ENCODE peak calls at places on chromosomes 16 and 17, in six cellular contexts. One of them, this sample, is unnamed.

GRCh38 chr16:46928811-46929210 is 44.6 kb downstream of the GPT2 start:
- DNase-seq in SK-N-SH: no peak
- DNase-seq in GM12878: no peak
- DNase-seq in HCT116: no peak
- DNase-seq in Panc1: no peak
- DNase-seq in HepG2: no peak
- DNase-seq in this sample: no peak

GRCh38 chr16:27529962-27530361 is 19.8 kb downstream of the GTF3C1 start:
- DNase-seq in SK-N-SH: no peak
- DNase-seq in GM12878: no peak
- DNase-seq in HCT116: no peak
- DNase-seq in Panc1: no peak
- DNase-seq in HepG2: no peak
- DNase-seq in this sample: no peak

GRCh38 chr17:78351449-78352006 is 8.3 kb downstream of the SOCS3 start:
- DNase-seq in SK-N-SH: no peak
- DNase-seq in GM12878: no peak
- DNase-seq in HCT116: no peak
- DNase-seq in Panc1: no peak
- DNase-seq in HepG2: peak; percentile 63
- DNase-seq in this sample: no peak

GRCh38 chr17:21125862-21126261 is 902 bp upstream of the DHRS7B start:
- DNase-seq in SK-N-SH: no peak
- DNase-seq in GM12878: no peak
- DNase-seq in HCT116: no peak
- DNase-seq in Panc1: no peak
- DNase-seq in HepG2: no peak
- DNase-seq in this sample: no peak

GRCh38 chr17:9236286-9237052 is 215.2 kb downstream of the NTN1 start:
- DNase-seq in SK-N-SH: no peak
- DNase-seq in GM12878: no peak
- DNase-seq in HCT116: no peak
- DNase-seq in Panc1: no peak
- DNase-seq in HepG2: no peak
- DNase-seq in this sample: no peak

GRCh38 chr16:51180719-51181494 is 29.8 kb upstream of the SALL1 start:
- DNase-seq in SK-N-SH: no peak
- DNase-seq in GM12878: no peak
- DNase-seq in HCT116: no peak
- DNase-seq in Panc1: no peak
- DNase-seq in HepG2: no peak
- DNase-seq in this sample: no peak

GRCh38 chr16:367333-367903 is 2.9 kb downstream of the MRPL28 start:
- DNase-seq in SK-N-SH: no peak
- DNase-seq in GM12878: no peak
- DNase-seq in HCT116: no peak
- DNase-seq in Panc1: no peak
- DNase-seq in HepG2: no peak
- DNase-seq in this sample: no peak

GRCh38 chr17:49964539-49965521 is 4.2 kb upstream of the DLX4 start:
- DNase-seq in SK-N-SH: no peak
- DNase-seq in GM12878: no peak
- DNase-seq in HCT116: no peak
- DNase-seq in Panc1: no peak
- DNase-seq in HepG2: no peak
- DNase-seq in this sample: no peak

GRCh38 chr16:21982108-21982507 is 18.8 kb downstream of the PDZD9 start:
- DNase-seq in SK-N-SH: no peak
- DNase-seq in GM12878: no peak
- DNase-seq in HCT116: no peak
- DNase-seq in Panc1: no peak
- DNase-seq in HepG2: no peak
- DNase-seq in this sample: no peak

GRCh38 chr17:1880851-1881630 is 51.2 kb downstream of the RPA1 start:
- DNase-seq in SK-N-SH: no peak
- DNase-seq in GM12878: no peak
- DNase-seq in HCT116: no peak
- DNase-seq in Panc1: no peak
- DNase-seq in HepG2: no peak
- DNase-seq in this sample: no peak

GRCh38 chr16:2829501-2830354 is at the start of gene ZG16B:
- DNase-seq in SK-N-SH: peak; percentile 64
- DNase-seq in GM12878: no peak
- DNase-seq in HCT116: no peak
- DNase-seq in Panc1: no peak
- DNase-seq in HepG2: peak; percentile 51
- DNase-seq in this sample: no peak

GRCh38 chr16:51497541-51498211 is 346.6 kb upstream of the SALL1 start:
- DNase-seq in SK-N-SH: no peak
- DNase-seq in GM12878: no peak
- DNase-seq in HCT116: no peak
- DNase-seq in Panc1: no peak
- DNase-seq in HepG2: no peak
- DNase-seq in this sample: no peak

GRCh38 chr17:50290074-50290702 is 15.9 kb downstream of the TMEM92 start:
- DNase-seq in SK-N-SH: no peak
- DNase-seq in GM12878: no peak
- DNase-seq in HCT116: peak; percentile 29
- DNase-seq in Panc1: peak; percentile 57
- DNase-seq in HepG2: no peak
- DNase-seq in this sample: no peak

GRCh38 chr17:21285164-21286065 is 904 bp downstream of the MAP2K3 start:
- DNase-seq in SK-N-SH: peak; percentile 33
- DNase-seq in GM12878: no peak
- DNase-seq in HCT116: no peak
- DNase-seq in Panc1: no peak
- DNase-seq in HepG2: no peak
- DNase-seq in this sample: no peak

GRCh38 chr16:278863-279366 is 1.5 kb upstream of the ARHGDIG start:
- DNase-seq in SK-N-SH: no peak
- DNase-seq in GM12878: peak; percentile 8
- DNase-seq in HCT116: no peak
- DNase-seq in Panc1: peak; percentile 7
- DNase-seq in HepG2: peak; percentile 12
- DNase-seq in this sample: peak; percentile 81

GRCh38 chr17:740240-741055 is 8.1 kb downstream of the TLCD3A start:
- DNase-seq in SK-N-SH: no peak
- DNase-seq in GM12878: peak; percentile 66
- DNase-seq in HCT116: no peak
- DNase-seq in Panc1: no peak
- DNase-seq in HepG2: no peak
- DNase-seq in this sample: no peak

GRCh38 chr16:88026964-88027938 is 76.0 kb downstream of the BANP start:
- DNase-seq in SK-N-SH: no peak
- DNase-seq in GM12878: no peak
- DNase-seq in HCT116: no peak
- DNase-seq in Panc1: no peak
- DNase-seq in HepG2: no peak
- DNase-seq in this sample: no peak

GRCh38 chr17:39513256-39513655 is 52.0 kb downstream of the CDK12 start:
- DNase-seq in SK-N-SH: no peak
- DNase-seq in GM12878: no peak
- DNase-seq in HCT116: no peak
- DNase-seq in Panc1: no peak
- DNase-seq in HepG2: no peak
- DNase-seq in this sample: no peak

GRCh38 chr17:39513915-39514314 is 52.6 kb downstream of the CDK12 start:
- DNase-seq in SK-N-SH: no peak
- DNase-seq in GM12878: no peak
- DNase-seq in HCT116: no peak
- DNase-seq in Panc1: no peak
- DNase-seq in HepG2: no peak
- DNase-seq in this sample: no peak

DNA sequence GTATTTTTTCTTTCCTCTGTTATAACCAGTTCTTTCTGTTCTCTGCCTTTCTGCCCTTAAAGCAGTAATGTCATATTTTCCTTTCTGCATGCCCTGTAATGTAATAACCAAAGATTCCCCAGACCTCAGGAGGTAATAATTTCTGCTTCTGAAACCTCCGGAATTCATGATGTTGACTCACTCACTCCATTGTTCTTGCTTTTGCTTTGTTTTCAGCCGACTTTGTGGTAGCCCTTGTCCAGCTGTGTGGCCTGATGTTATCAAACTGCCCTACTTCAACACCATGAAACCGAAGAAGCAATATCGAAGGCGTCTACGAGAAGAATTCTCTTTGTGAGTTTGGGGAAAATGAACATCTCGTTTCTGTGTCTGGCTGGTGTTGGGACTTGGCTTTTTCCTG is 55.9 kb downstream of the CDK12 start:
- DNase-seq in SK-N-SH: no peak
- DNase-seq in GM12878: no peak
- DNase-seq in HCT116: no peak
- DNase-seq in Panc1: no peak
- DNase-seq in HepG2: no peak
- DNase-seq in this sample: no peak
- TF ChIP-seq REST in SK-N-SH: no peak
- TF ChIP-seq REST in GM12878: no peak
- TF ChIP-seq REST in HCT116: no peak
- TF ChIP-seq REST in Panc1: no peak
- TF ChIP-seq REST in HepG2: no peak
- TF ChIP-seq REST in this sample: no peak

GRCh38 chr16:12801511-12802042 is 2.1 kb downstream of the CPPED1 start:
- DNase-seq in SK-N-SH: no peak
- DNase-seq in GM12878: peak; percentile 73
- DNase-seq in HCT116: no peak
- DNase-seq in Panc1: no peak
- DNase-seq in HepG2: peak; percentile 68
- DNase-seq in this sample: peak; percentile 42
- TF ChIP-seq SIN3A in SK-N-SH: no peak
- TF ChIP-seq SIN3A in GM12878: no peak
- TF ChIP-seq SIN3A in HCT116: no peak
- TF ChIP-seq SIN3A in Panc1: no peak
- TF ChIP-seq SIN3A in HepG2: no peak
- TF ChIP-seq SIN3A in this sample: no peak

GRCh38 chr16:73951541-73951940 is 345.1 kb upstream of the PSMD7 start:
- DNase-seq in SK-N-SH: no peak
- DNase-seq in GM12878: no peak
- DNase-seq in HCT116: no peak
- DNase-seq in Panc1: no peak
- DNase-seq in HepG2: no peak
- DNase-seq in this sample: no peak
- TF ChIP-seq REST in SK-N-SH: no peak
- TF ChIP-seq REST in GM12878: no peak
- TF ChIP-seq REST in HCT116: no peak
- TF ChIP-seq REST in Panc1: no peak
- TF ChIP-seq REST in HepG2: no peak
- TF ChIP-seq REST in this sample: no peak

DNA sequence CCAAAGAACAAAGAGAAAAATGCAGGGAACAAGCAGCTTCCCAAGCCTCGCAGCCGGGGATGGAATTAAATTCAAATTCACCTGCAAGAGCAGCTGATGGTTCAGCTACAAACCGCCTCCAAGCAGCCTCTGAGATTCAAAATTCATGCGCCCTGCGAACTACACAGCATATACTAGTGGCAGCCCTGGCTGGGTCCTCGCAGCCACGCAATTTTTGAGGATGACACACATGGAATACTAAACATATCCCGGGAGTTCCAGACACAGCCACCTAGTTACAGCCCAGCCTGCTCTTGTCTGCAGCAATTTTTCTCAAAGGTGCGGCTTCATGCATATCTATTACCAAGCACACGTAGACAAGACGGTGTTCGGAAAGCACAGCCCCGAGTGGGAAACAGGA is 35.9 kb upstream of the KIFC3 start:
- DNase-seq in SK-N-SH: no peak
- DNase-seq in GM12878: no peak
- DNase-seq in HCT116: no peak
- DNase-seq in Panc1: no peak
- DNase-seq in HepG2: no peak
- DNase-seq in this sample: no peak
- TF ChIP-seq SIN3A in SK-N-SH: no peak
- TF ChIP-seq SIN3A in GM12878: no peak
- TF ChIP-seq SIN3A in HCT116: no peak
- TF ChIP-seq SIN3A in Panc1: no peak
- TF ChIP-seq SIN3A in HepG2: no peak
- TF ChIP-seq SIN3A in this sample: no peak

DNA sequence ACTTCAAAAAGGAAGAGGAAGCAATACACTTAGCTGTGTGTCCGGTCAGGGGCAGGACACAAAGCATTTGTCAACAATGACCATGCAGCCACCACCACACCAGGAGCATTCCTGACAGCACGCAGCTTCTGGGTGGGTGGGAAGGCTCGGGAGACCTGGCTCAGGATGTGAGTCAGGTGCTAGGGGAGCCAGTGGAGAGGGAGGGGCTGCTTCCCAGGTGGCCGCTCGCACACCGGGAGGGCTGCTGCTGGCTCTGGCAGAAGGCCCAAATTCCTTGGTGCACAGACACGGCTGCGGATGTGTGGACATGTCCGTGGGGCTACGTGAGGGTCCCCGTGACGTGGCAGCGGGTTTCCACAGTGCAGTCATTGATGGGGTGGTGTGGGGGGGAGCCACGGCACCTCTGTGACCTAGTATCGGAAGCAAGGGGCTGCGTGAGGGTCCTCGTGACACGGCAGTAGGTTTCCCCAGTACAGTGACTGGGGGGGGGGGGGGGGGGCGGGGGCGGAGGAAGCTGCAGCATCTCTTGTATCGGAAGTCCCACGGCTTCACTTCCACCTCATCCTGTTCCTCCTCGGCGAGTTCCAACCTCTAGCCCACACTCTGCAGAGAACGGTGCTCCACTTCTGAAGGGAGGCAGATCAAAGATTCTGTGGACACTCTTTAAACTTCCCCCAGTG is 112.8 kb downstream of the ZNF778 start:
- DNase-seq in SK-N-SH: no peak
- DNase-seq in GM12878: no peak
- DNase-seq in HCT116: peak; percentile 92
- DNase-seq in Panc1: no peak
- DNase-seq in HepG2: peak; percentile 84
- DNase-seq in this sample: peak; percentile 48
- TF ChIP-seq REST in SK-N-SH: no peak
- TF ChIP-seq REST in GM12878: no peak
- TF ChIP-seq REST in HCT116: no peak
- TF ChIP-seq REST in Panc1: no peak
- TF ChIP-seq REST in HepG2: no peak
- TF ChIP-seq REST in this sample: no peak

GRCh38 chr17:72730091-72730490 is 362.4 kb downstream of the SLC39A11 start:
- DNase-seq in SK-N-SH: no peak
- DNase-seq in GM12878: no peak
- DNase-seq in HCT116: no peak
- DNase-seq in Panc1: no peak
- DNase-seq in HepG2: no peak
- DNase-seq in this sample: peak; percentile 44

GRCh38 chr17:72725432-72726068 is 366.9 kb downstream of the SLC39A11 start:
- DNase-seq in SK-N-SH: peak; percentile 78
- DNase-seq in GM12878: no peak
- DNase-seq in HCT116: peak; percentile 66
- DNase-seq in Panc1: no peak
- DNase-seq in HepG2: peak; percentile 66
- DNase-seq in this sample: peak; percentile 68

GRCh38 chr17:72724375-72724774 is 368.1 kb downstream of the SLC39A11 start:
- DNase-seq in SK-N-SH: no peak
- DNase-seq in GM12878: no peak
- DNase-seq in HCT116: no peak
- DNase-seq in Panc1: no peak
- DNase-seq in HepG2: no peak
- DNase-seq in this sample: no peak

GRCh38 chr17:72726936-72727335 is 365.6 kb downstream of the SLC39A11 start:
- DNase-seq in SK-N-SH: no peak
- DNase-seq in GM12878: peak; percentile 61
- DNase-seq in HCT116: no peak
- DNase-seq in Panc1: no peak
- DNase-seq in HepG2: no peak
- DNase-seq in this sample: no peak
- TF ChIP-seq SIN3A in SK-N-SH: no peak
- TF ChIP-seq SIN3A in GM12878: no peak
- TF ChIP-seq SIN3A in HCT116: no peak
- TF ChIP-seq SIN3A in Panc1: no peak
- TF ChIP-seq SIN3A in HepG2: no peak
- TF ChIP-seq SIN3A in this sample: no peak

This sample was measured in K562.